ENCODE peak calls at places on chromosomes 2 and 18, in eight cellular contexts. J, W, P, Q, K, O, X and N are unnamed samples.

GRCh38 chr2:20291106-20291564 is 59.5 kb downstream of the PUM2 start:
- DNase-seq in J (peak; percentile 90), W (no peak), P (peak; percentile 70), Q (peak; percentile 78), K (no peak), O (no peak), X (peak; percentile 51), N (peak; percentile 18)

GRCh38 chr18:8910843-8911242 is 191.7 kb upstream of the NDUFV2 start:
- DNase-seq in J (no peak), W (no peak), P (no peak), Q (no peak), K (no peak), O (no peak), X (no peak), N (no peak)

GRCh38 chr2:239245872-239246701 is 154.7 kb downstream of the HDAC4 start:
- DNase-seq in J (no peak), W (no peak), P (peak; percentile 89), Q (peak; percentile 67), K (no peak), O (peak; percentile 89), X (no peak), N (no peak)

GRCh38 chr18:45231606-45232005 is 383.7 kb upstream of the SLC14A2 start:
- DNase-seq in J (no peak), W (no peak), P (no peak), Q (no peak), K (no peak), O (no peak), X (no peak), N (no peak)

GRCh38 chr2:150438654-150439053 is 48.8 kb downstream of the RND3 start:
- DNase-seq in J (no peak), W (no peak), P (no peak), Q (no peak), K (no peak), O (no peak), X (no peak), N (no peak)

GRCh38 chr2:128809256-128809636 is 490.6 kb upstream of the HS6ST1 start:
- DNase-seq in J (no peak), W (no peak), P (no peak), Q (no peak), K (no peak), O (no peak), X (no peak), N (no peak)

GRCh38 chr2:128381001-128381938 is 62.6 kb upstream of the HS6ST1 start:
- DNase-seq in J (peak; percentile 30), W (no peak), P (peak; percentile 84), Q (no peak), K (no peak), O (peak; percentile 61), X (no peak), N (no peak)

GRCh38 chr2:127182626-127183458 is 37.3 kb downstream of the CYP27C1 start:
- DNase-seq in J (no peak), W (no peak), P (no peak), Q (no peak), K (no peak), O (peak; percentile 49), X (no peak), N (no peak)

GRCh38 chr18:35688757-35689156 is 107.2 kb downstream of the GALNT1 start:
- DNase-seq in J (peak; percentile 9), W (no peak), P (no peak), Q (no peak), K (no peak), O (no peak), X (peak; percentile 71), N (no peak)

GRCh38 chr2:189370719-189371118 is 70.6 kb upstream of the WDR75 start:
- DNase-seq in J (peak; percentile 94), W (no peak), P (no peak), Q (no peak), K (no peak), O (no peak), X (no peak), N (no peak)

GRCh38 chr18:79940126-79940813 is 11.2 kb downstream of the SLC66A2 start:
- DNase-seq in J (no peak), W (peak; percentile 4), P (peak; percentile 39), Q (no peak), K (no peak), O (peak; percentile 20), X (no peak), N (no peak)

GRCh38 chr18:58213445-58213844 is 169.4 kb downstream of the NEDD4L start:
- DNase-seq in J (peak; percentile 89), W (no peak), P (no peak), Q (no peak), K (no peak), O (no peak), X (no peak), N (no peak)

GRCh38 chr2:203500297-203500696 is 34.8 kb downstream of the RAPH1 start:
- DNase-seq in J (no peak), W (no peak), P (no peak), Q (no peak), K (no peak), O (no peak), X (no peak), N (no peak)

GRCh38 chr2:165720526-165720925 is 73.5 kb downstream of the GALNT3 start:
- DNase-seq in J (peak; percentile 64), W (no peak), P (no peak), Q (no peak), K (no peak), O (no peak), X (no peak), N (no peak)

GRCh38 chr2:85470850-85471800 is 52.6 kb downstream of the SH2D6 start:
- DNase-seq in J (no peak), W (no peak), P (no peak), Q (peak; percentile 30), K (no peak), O (peak; percentile 61), X (no peak), N (peak; percentile 50)

GRCh38 chr2:197391220-197391717 is 43.6 kb downstream of the SF3B1 start:
- DNase-seq in J (no peak), W (no peak), P (no peak), Q (no peak), K (no peak), O (no peak), X (no peak), N (no peak)

GRCh38 chr2:49360051-49360767 is 205.9 kb upstream of the FSHR start:
- DNase-seq in J (no peak), W (no peak), P (no peak), Q (no peak), K (no peak), O (no peak), X (no peak), N (no peak)

GRCh38 chr2:112794131-112794733 is 9.9 kb upstream of the IL1A start:
- DNase-seq in J (peak; percentile 98), W (peak; percentile 69), P (no peak), Q (peak; percentile 82), K (peak; percentile 35), O (peak; percentile 69), X (peak; percentile 82), N (peak; percentile 60)

GRCh38 chr2:29023188-29023587 is 42.1 kb downstream of the TOGARAM2 start:
- DNase-seq in J (no peak), W (no peak), P (no peak), Q (no peak), K (no peak), O (no peak), X (no peak), N (no peak)

GRCh38 chr18:24979223-24979622 is 372.7 kb downstream of the ZNF521 start:
- DNase-seq in J (no peak), W (no peak), P (no peak), Q (no peak), K (no peak), O (no peak), X (no peak), N (no peak)

GRCh38 chr2:197994751-197995150 is 190.4 kb downstream of the PLCL1 start:
- DNase-seq in J (no peak), W (no peak), P (no peak), Q (no peak), K (no peak), O (no peak), X (no peak), N (no peak)

DNA sequence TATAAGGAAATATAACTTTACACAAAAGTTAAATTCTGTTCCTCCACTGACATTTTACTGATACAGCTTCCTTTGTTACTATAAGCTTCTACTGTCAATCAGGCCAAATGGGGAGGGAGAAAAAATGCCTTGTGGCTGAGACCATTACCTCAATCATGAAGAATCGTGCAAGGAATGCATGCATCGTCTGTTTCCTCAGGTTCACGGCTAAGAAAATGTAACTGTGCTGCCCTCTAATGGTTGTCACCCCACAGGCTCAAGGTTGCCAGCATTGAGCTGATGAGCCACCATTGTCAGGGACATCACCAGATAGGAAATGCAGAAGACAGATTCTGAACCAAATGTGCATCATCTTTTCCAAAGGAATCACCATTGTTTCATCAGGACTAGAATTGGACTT is 426.9 kb downstream of the CDH2 start:
- DNase-seq in J (peak; percentile 87), W (no peak), P (no peak), Q (peak; percentile 74), K (no peak), O (no peak), X (peak; percentile 34), N (peak; percentile 11)
- TF ChIP-seq CTCF in J (peak; percentile 88), W (no peak), P (peak; percentile 44), Q (peak; percentile 69), K (no peak), O (no peak), X (peak; percentile 48), N (no peak)

DNA sequence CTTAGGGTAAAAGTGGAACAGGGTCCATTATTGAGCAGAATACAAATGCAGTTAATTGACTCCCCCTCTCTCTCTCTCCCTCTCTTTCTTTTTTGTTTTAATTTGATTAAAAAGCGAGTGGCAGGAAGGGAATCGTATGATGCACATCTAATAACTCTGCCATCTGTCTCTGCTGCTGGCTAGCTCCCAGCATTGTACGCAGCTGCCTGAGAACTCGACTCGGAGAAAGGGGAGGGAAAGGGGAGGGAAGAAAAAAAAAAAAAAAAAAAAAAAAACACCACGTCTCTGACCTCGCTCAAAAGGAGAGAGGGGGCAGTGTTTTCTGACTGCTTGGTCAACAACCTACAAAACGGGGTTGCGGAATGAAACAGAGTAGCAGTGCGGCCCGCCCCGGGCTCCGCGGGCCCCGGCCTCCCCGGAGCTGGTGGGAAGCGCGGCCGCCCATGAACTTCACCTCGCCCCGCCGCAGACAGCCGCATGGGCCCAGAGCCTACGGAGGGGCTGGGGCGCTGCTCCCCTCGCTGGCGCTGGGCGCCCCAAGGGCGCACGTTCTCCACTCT is 265.7 kb downstream of the TCF4 start:
- DNase-seq in J (peak; percentile 98), W (peak; percentile 49), P (peak; percentile 89), Q (no peak), K (no peak), O (peak; percentile 96), X (peak; percentile 93), N (peak; percentile 23)
- TF ChIP-seq CTCF in J (peak; percentile 6), W (no peak), P (no peak), Q (no peak), K (no peak), O (no peak), X (no peak), N (no peak)

DNA sequence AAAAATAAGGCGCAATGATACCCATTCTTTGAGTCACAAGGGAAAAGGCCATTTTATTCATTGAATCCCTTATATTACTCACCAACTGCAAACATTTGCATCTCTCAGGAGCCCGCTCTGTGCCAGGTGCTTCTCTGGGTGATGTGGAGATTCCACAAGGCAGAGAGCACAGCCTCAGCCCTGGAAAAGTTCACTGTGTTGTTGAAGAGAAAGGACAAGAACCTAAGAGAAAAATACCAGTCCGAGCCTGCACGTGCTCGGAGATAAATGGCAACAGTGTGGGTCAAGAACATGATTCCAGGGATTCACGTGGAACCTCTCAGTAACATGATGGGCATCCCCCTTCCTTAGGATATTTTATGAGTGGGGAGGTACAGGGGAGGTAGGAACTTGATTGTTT is 11.8 kb downstream of the GNAL start:
- DNase-seq in J (no peak), W (no peak), P (no peak), Q (no peak), K (no peak), O (no peak), X (no peak), N (no peak)
- TF ChIP-seq CTCF in J (no peak), W (no peak), P (no peak), Q (no peak), K (no peak), O (no peak), X (no peak), N (no peak)

GRCh38 chr2:9160732-9161131 is 45.9 kb upstream of the ASAP2 start:
- DNase-seq in J (no peak), W (no peak), P (no peak), Q (no peak), K (no peak), O (no peak), X (no peak), N (no peak)
- TF ChIP-seq CTCF in J (no peak), W (no peak), P (no peak), Q (no peak), K (no peak), O (no peak), X (no peak), N (no peak)